ENCODE peak calls at places on chromosome 9, in six cellular contexts. G, I, F, C, T and X are unnamed samples.

GRCh38 chr9:131521822-131522221 is 9.2 kb downstream of the UCK1 start:
- DNase-seq in G (no peak), I (no peak), F (no peak), C (no peak), T (no peak), X (no peak)

GRCh38 chr9:13354733-13355132 is 75.2 kb upstream of the MPDZ start:
- DNase-seq in G (peak; percentile 75), I (no peak), F (no peak), C (no peak), T (no peak), X (peak; percentile 66)

GRCh38 chr9:24071736-24072135 is 245.7 kb upstream of the ELAVL2 start:
- DNase-seq in G (peak; percentile 1), I (no peak), F (no peak), C (no peak), T (no peak), X (no peak)

GRCh38 chr9:136691316-136692189 is 4.3 kb upstream of the AGPAT2 start:
- DNase-seq in G (no peak), I (no peak), F (peak; percentile 51), C (no peak), T (no peak), X (no peak)

GRCh38 chr9:16869961-16870605 is 387 bp downstream of the BNC2 start:
- DNase-seq in G (peak; percentile 65), I (peak; percentile 54), F (peak; percentile 52), C (no peak), T (no peak), X (peak; percentile 23)

GRCh38 chr9:112348257-112348992 is 15.0 kb upstream of the PTBP3 start:
- DNase-seq in G (peak; percentile 87), I (peak; percentile 64), F (peak; percentile 47), C (peak; percentile 81), T (peak; percentile 87), X (no peak)

GRCh38 chr9:38706493-38706892 is 13.4 kb downstream of the FAM240B start:
- DNase-seq in G (no peak), I (no peak), F (no peak), C (no peak), T (no peak), X (no peak)

GRCh38 chr9:127927457-127928231 is 2.9 kb downstream of the PIP5KL1 start:
- DNase-seq in G (peak; percentile 55), I (peak; percentile 97), F (peak; percentile 86), C (peak; percentile 72), T (peak; percentile 82), X (peak; percentile 50)

GRCh38 chr9:72945391-72945790 is 7.5 kb downstream of the ALDH1A1 start:
- DNase-seq in G (no peak), I (no peak), F (no peak), C (no peak), T (no peak), X (no peak)

GRCh38 chr9:1100945-1101344 is 50.8 kb downstream of the DMRT2 start:
- DNase-seq in G (peak; percentile 79), I (peak; percentile 84), F (no peak), C (peak; percentile 22), T (peak; percentile 65), X (peak; percentile 65)

GRCh38 chr9:92385953-92386352 is 18.4 kb downstream of the OGN start:
- DNase-seq in G (peak; percentile 62), I (no peak), F (no peak), C (no peak), T (no peak), X (peak; percentile 46)

GRCh38 chr9:14780251-14780650 is 57.7 kb upstream of the CER1 start:
- DNase-seq in G (no peak), I (no peak), F (no peak), C (no peak), T (no peak), X (no peak)

GRCh38 chr9:123996731-123997421 is 14.7 kb upstream of the LHX2 start:
- DNase-seq in G (peak; percentile 43), I (peak; percentile 53), F (peak; percentile 42), C (no peak), T (peak; percentile 75), X (no peak)

GRCh38 chr9:18358325-18358724 is 115.6 kb upstream of the ADAMTSL1 start:
- DNase-seq in G (peak; percentile 38), I (no peak), F (no peak), C (no peak), T (no peak), X (peak; percentile 4)

GRCh38 chr9:110179734-110180133 is 28.2 kb downstream of the C9orf152 start:
- DNase-seq in G (peak; percentile 72), I (no peak), F (no peak), C (no peak), T (no peak), X (peak; percentile 62)

GRCh38 chr9:89177401-89178161 is 1.0 kb downstream of the SHC3 start:
- DNase-seq in G (peak; percentile 41), I (peak; percentile 67), F (peak; percentile 68), C (no peak), T (no peak), X (no peak)

GRCh38 chr9:96129698-96130097 is 172.3 kb downstream of the HSD17B3 start:
- DNase-seq in G (no peak), I (peak; percentile 41), F (peak; percentile 90), C (no peak), T (no peak), X (no peak)

GRCh38 chr9:72579880-72580570 is 58.6 kb downstream of the TMC1 start:
- DNase-seq in G (peak; percentile 82), I (no peak), F (no peak), C (no peak), T (no peak), X (peak; percentile 56)

GRCh38 chr9:81492710-81493447 is 196.5 kb downstream of the TLE1 start:
- DNase-seq in G (peak; percentile 90), I (no peak), F (no peak), C (no peak), T (no peak), X (peak; percentile 90)

DNA sequence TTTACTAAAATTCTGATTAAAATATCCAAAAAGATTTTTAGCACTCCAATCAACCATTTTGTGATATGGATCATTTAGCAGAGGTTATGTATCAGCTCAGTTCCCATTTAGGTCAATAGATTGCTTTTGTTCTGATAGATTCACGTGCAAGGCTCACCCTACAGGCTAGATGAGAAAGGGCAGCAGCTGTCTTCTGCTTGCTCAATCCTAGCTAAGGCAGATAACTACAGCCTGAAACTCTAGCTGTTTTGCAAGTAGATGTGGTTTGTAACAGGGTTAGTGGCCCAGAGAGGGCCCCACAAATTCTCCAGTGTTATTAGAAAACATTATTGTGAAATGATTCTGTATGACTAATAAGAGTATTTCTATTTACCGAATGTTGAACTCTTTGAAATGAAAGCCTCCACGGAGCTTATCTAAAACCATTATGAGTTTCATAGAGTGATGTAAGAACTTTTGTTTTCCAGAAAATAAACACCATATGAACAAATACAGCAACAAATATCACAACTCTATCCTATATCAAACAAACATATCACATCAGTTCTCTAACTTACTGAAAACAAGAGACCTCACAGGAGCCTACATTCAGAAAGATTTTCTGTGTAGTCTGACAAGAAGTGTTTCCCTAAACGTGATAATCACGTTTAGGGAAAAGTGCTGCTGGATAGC is 841.9 kb upstream of the ACO1 start:
- DNase-seq in G (peak; percentile 32), I (peak; percentile 61), F (peak; percentile 38), C (peak; percentile 2), T (peak; percentile 51), X (no peak)
- TF ChIP-seq EZH2phosphoT487 in G (no peak), I (no peak), F (no peak), C (no peak), T (no peak), X (no peak)

DNA sequence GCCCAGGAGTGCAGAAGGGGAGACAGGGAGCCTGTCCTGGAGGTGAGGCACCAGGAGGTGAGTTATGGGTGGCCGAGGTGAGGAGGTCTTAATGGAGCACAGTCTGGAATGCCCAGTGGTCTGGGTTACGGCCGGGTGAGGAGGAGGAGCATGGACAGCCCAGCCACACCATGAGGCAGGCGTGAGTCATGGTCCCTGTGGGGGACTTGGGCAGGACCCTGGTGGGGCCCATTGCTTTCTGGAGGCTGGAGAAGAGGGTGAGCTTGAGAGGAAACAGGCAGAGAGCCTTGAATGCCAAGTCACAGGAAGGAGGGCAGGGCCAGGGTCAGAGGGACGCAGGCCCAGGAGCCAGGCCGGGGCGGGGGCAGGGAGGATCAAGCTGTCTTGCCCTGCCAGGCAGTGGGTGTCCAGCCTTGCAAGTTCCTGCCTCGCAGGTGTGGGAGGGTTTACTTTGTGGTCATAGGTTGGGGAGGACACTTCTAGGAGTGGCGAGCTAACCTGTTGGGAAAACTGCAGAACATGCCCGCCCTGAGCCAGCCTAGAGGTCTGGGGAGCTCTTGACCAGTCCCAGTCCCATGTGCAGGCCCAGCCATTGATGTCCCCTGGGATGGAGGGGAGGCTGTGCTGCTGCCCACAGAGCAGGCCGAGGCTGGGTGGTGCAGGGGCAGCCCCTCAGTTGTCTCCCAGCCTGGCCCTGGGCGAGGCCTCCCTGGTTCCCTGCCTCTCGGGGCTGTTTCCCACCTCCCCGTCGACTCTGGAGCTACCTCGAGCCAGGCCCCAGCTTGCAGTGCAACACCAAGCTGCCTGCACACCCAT is 2.8 kb downstream of the CACNA1B start:
- DNase-seq in G (no peak), I (no peak), F (no peak), C (no peak), T (no peak), X (no peak)
- H3K79me2 ChIP-seq in G (no peaks in the 10 kb centered on the region), I (no peaks in the 10 kb centered on the region), F (no peaks in the 10 kb centered on the region), C (no peaks in the 10 kb centered on the region), T (no peaks in the 10 kb centered on the region), X (no peaks in the 10 kb centered on the region)

GRCh38 chr9:135581636-135582426 is 20.3 kb downstream of the PAEP start:
- DNase-seq in G (no peak), I (no peak), F (no peak), C (no peak), T (no peak), X (no peak)

GRCh38 chr9:135582541-135582940 is 21.0 kb downstream of the PAEP start:
- DNase-seq in G (no peak), I (no peak), F (no peak), C (no peak), T (no peak), X (no peak)

GRCh38 chr9:135580664-135581380 is 19.3 kb downstream of the PAEP start:
- DNase-seq in G (no peak), I (no peak), F (no peak), C (no peak), T (no peak), X (no peak)

GRCh38 chr9:135579356-135579755 is 17.8 kb downstream of the PAEP start:
- DNase-seq in G (no peak), I (no peak), F (no peak), C (no peak), T (no peak), X (no peak)

DNA sequence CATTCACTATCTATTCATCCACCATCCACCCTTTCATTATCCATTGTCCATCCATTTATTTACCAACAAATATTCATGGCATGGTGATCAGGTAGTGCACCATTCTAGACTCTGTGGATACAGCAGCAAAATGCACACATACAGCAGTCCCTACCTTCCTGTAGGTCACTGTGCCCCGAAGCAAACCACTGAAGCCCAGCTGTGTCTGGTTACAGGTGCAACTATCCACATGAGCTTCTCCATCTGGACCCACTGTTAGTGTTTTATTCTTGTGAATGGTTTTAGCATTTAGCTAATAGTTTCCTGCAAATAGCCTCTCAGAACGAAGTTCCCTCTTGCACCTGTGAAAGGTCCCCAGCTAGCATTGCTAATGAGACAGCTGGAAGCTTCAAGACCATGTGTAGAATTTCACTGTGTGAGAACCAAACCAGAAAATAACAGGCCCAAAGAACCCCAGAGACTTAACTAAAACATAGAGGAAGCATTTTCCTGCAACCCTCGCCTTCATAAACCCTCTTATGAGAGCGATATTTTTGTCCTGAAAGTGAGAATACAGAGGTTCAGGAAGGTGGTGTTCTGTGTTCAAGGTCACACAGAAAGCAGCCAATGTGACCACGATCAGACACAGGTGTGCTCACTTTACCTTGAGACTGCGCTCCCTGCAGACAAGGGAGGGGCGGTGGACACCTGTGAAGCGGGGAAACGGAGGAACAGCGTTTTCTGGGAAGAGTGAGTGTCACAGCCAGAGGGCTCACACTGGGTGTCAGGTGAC is 18.5 kb downstream of the PAEP start:
- DNase-seq in G (no peak), I (no peak), F (no peak), C (no peak), T (peak; percentile 89), X (no peak)
- H3K4me2 ChIP-seq in G (no peak overlapping the region), I (no peak overlapping the region), F (no peak overlapping the region), C (no peak overlapping the region), T (peak overlapping the region; percentile 63), X (no peak overlapping the region)

GRCh38 chr9:33166263-33167083 is 663 bp downstream of the B4GALT1 start:
- DNase-seq in G (peak; percentile 77), I (peak; percentile 44), F (peak; percentile 21), C (peak; percentile 35), T (peak; percentile 22), X (no peak)
- TF ChIP-seq EZH2phosphoT487 in G (no peak), I (no peak), F (no peak), C (no peak), T (no peak), X (no peak)